ENCODE peak calls at places on chromosome 15, in four cellular contexts. One of them, this sample, is unnamed.

GRCh38 chr15:68218847-68219798 is 10.4 kb downstream of the CLN6 start:
- DNase-seq in HepG2: no peak
- DNase-seq in K562: peak
- DNase-seq in GM12878: no peak
- DNase-seq in this sample: no peak

GRCh38 chr15:41169784-41170183 is 53.7 kb upstream of the INO80 start:
- DNase-seq in HepG2: no peak
- DNase-seq in K562: no peak
- DNase-seq in GM12878: no peak
- DNase-seq in this sample: no peak

GRCh38 chr15:85313339-85313738 is 67.1 kb upstream of the AKAP13 start:
- DNase-seq in HepG2: no peak
- DNase-seq in K562: no peak
- DNase-seq in GM12878: no peak
- DNase-seq in this sample: no peak

GRCh38 chr15:67147410-67147949 is 82.1 kb downstream of the SMAD3 start:
- DNase-seq in HepG2: no peak
- DNase-seq in K562: no peak
- DNase-seq in GM12878: no peak
- DNase-seq in this sample: no peak

GRCh38 chr15:36403351-36403750 is 176.1 kb upstream of the CDIN1 start:
- DNase-seq in HepG2: no peak
- DNase-seq in K562: no peak
- DNase-seq in GM12878: no peak
- DNase-seq in this sample: no peak

GRCh38 chr15:70149667-70150404 is 52.1 kb upstream of the TLE3 start:
- DNase-seq in HepG2: no peak
- DNase-seq in K562: peak
- DNase-seq in GM12878: no peak
- DNase-seq in this sample: no peak

GRCh38 chr15:77870195-77871065 is 207.1 kb downstream of the TBC1D2B start:
- DNase-seq in HepG2: peak
- DNase-seq in K562: peak
- DNase-seq in GM12878: no peak
- DNase-seq in this sample: peak

GRCh38 chr15:22786868-22787698 is 639 bp downstream of the NIPA1 start:
- DNase-seq in HepG2: peak
- DNase-seq in K562: peak
- DNase-seq in GM12878: no peak
- DNase-seq in this sample: peak

GRCh38 chr15:85094685-85095084 is 113.0 kb downstream of the PDE8A start:
- DNase-seq in HepG2: no peak
- DNase-seq in K562: no peak
- DNase-seq in GM12878: no peak
- DNase-seq in this sample: no peak

GRCh38 chr15:66859688-66860253 is 157.7 kb downstream of the SMAD6 start:
- DNase-seq in HepG2: no peak
- DNase-seq in K562: no peak
- DNase-seq in GM12878: no peak
- DNase-seq in this sample: no peak

GRCh38 chr15:63122002-63122893 is 587 bp downstream of the LACTB start:
- DNase-seq in HepG2: peak
- DNase-seq in K562: peak
- DNase-seq in GM12878: peak
- DNase-seq in this sample: peak

GRCh38 chr15:39587910-39588530 is 7.1 kb downstream of the THBS1 start:
- DNase-seq in HepG2: no peak
- DNase-seq in K562: no peak
- DNase-seq in GM12878: no peak
- DNase-seq in this sample: no peak

GRCh38 chr15:28191832-28192231 is 92.7 kb upstream of the OCA2 start:
- DNase-seq in HepG2: no peak
- DNase-seq in K562: no peak
- DNase-seq in GM12878: no peak
- DNase-seq in this sample: peak

GRCh38 chr15:45320581-45320980 is 57.8 kb downstream of the GATM start:
- DNase-seq in HepG2: peak
- DNase-seq in K562: no peak
- DNase-seq in GM12878: no peak
- DNase-seq in this sample: no peak

GRCh38 chr15:35784745-35785144 is 238.8 kb upstream of the DPH6 start:
- DNase-seq in HepG2: no peak
- DNase-seq in K562: no peak
- DNase-seq in GM12878: no peak
- DNase-seq in this sample: no peak

GRCh38 chr15:40233727-40234577 is 4.9 kb upstream of the PAK6 start:
- DNase-seq in HepG2: no peak
- DNase-seq in K562: no peak
- DNase-seq in GM12878: no peak
- DNase-seq in this sample: no peak

GRCh38 chr15:75149911-75150709 is 51.6 kb upstream of the C15orf39 start:
- DNase-seq in HepG2: no peak
- DNase-seq in K562: no peak
- DNase-seq in GM12878: no peak
- DNase-seq in this sample: no peak

GRCh38 chr15:33226559-33227181 is 32.2 kb upstream of the FMN1 start:
- DNase-seq in HepG2: no peak
- DNase-seq in K562: peak
- DNase-seq in GM12878: peak
- DNase-seq in this sample: peak

GRCh38 chr15:64740361-64741170 is 34.8 kb downstream of the RBPMS2 start:
- DNase-seq in HepG2: peak
- DNase-seq in K562: peak
- DNase-seq in GM12878: no peak
- DNase-seq in this sample: no peak

GRCh38 chr15:34359416-34359815 is 7.6 kb downstream of the LPCAT4 start:
- DNase-seq in HepG2: no peak
- DNase-seq in K562: no peak
- DNase-seq in GM12878: no peak
- DNase-seq in this sample: no peak

GRCh38 chr15:31200735-31201151 is 99.2 kb upstream of the TRPM1 start:
- DNase-seq in HepG2: peak
- DNase-seq in K562: peak
- DNase-seq in GM12878: no peak
- DNase-seq in this sample: peak

GRCh38 chr15:90588427-90588826 is 58.7 kb downstream of the CRTC3 start:
- DNase-seq in HepG2: no peak
- DNase-seq in K562: peak
- DNase-seq in GM12878: no peak
- DNase-seq in this sample: no peak

GRCh38 chr15:96586901-96587300 is 256.4 kb downstream of the NR2F2 start:
- DNase-seq in HepG2: no peak
- DNase-seq in K562: no peak
- DNase-seq in GM12878: no peak
- DNase-seq in this sample: no peak

DNA sequence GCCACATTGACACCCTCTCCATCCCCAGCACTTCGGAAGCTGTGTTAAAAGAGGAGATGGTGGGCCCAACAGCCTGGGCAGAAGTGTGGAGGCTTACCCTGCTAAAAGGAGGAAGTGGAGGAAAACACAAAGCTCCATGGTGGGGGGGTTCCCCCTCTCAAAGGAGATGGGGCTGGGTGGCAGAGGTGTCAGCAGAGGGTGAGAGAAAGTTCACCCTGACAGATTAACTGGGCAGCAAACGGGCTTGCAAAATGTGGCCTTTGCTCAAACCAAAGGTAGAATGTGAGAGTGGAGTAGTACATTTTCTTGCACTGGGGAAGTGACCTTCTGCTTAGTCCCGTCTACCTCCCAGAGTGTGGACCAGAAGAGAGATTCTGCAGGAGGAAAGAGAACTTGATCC is 44.7 kb downstream of the MYO1E start:
- DNase-seq in HepG2: no peak
- DNase-seq in K562: no peak
- DNase-seq in GM12878: no peak
- DNase-seq in this sample: no peak
- TF ChIP-seq ATF2 in HepG2: no peak
- TF ChIP-seq ATF2 in K562: no peak
- TF ChIP-seq ATF2 in GM12878: no peak
- TF ChIP-seq ATF2 in this sample: no peak

DNA sequence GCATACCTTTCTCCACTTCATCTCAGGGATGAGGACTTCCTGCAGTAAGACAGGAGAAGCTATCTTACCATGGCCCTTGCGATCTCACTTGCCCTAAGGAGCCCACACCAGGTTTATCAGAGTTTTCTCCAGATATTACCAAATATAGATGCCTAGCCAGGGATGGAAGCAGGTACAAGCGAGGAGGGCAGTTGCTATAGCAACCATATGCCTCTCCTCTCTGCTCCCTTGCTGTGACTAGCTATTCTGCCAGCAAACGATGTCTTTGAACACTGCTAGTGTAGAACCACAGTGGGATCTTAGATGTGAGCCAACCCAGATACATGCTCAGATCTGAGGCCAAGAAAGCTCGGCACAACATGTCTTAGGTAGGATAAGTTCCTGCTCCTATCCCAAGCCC is 33.9 kb downstream of the GRAMD2A start:
- DNase-seq in HepG2: no peak
- DNase-seq in K562: no peak
- DNase-seq in GM12878: no peak
- DNase-seq in this sample: no peak
- TF ChIP-seq ATF3 in HepG2: no peak
- TF ChIP-seq ATF3 in K562: no peak
- TF ChIP-seq ATF3 in GM12878: no peak
- TF ChIP-seq ATF3 in this sample: no peak

GRCh38 chr15:100248236-100248635 is 93.5 kb downstream of the ADAMTS17 start:
- DNase-seq in HepG2: no peak
- DNase-seq in K562: no peak
- DNase-seq in GM12878: no peak
- DNase-seq in this sample: no peak
- TF ChIP-seq CBFB in HepG2: no peak
- TF ChIP-seq CBFB in K562: no peak
- TF ChIP-seq CBFB in GM12878: no peak
- TF ChIP-seq CBFB in this sample: no peak

DNA sequence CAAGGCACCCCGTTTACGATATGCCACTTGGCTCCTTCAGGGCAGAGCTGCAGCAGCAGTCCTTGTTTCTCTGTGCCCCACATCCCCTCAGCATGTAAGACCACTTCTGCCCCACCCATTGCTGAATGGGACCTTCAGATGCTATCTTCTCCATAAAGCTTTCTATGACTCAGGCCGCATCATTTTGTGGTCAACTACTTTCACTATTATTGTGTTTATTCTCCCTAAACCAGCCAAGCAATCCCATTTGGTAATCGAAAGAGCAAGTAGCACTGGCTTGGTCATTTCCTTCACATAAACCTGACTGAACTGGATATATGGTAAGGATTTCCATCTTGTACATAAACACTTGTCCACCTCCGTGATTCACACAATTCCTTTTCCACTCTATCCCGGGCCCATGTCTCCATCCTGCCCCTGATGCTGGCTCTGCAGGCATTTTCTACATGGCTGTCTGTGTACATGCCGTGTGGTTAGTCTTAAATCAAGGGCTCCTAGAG is 25.7 kb downstream of the LIPC start:
- DNase-seq in HepG2: no peak
- DNase-seq in K562: peak
- DNase-seq in GM12878: peak
- DNase-seq in this sample: no peak
- TF ChIP-seq ATF2 in HepG2: no peak
- TF ChIP-seq ATF2 in K562: no peak
- TF ChIP-seq ATF2 in GM12878: peak
- TF ChIP-seq ATF2 in this sample: no peak

GRCh38 chr15:42218953-42219596 is 11.0 kb upstream of the VPS39 start:
- DNase-seq in HepG2: no peak
- DNase-seq in K562: no peak
- DNase-seq in GM12878: no peak
- DNase-seq in this sample: no peak
- TF ChIP-seq ATF3 in HepG2: no peak
- TF ChIP-seq ATF3 in K562: no peak
- TF ChIP-seq ATF3 in GM12878: no peak
- TF ChIP-seq ATF3 in this sample: no peak